ENCODE peak calls at places on chromosome 4, in seven cellular contexts. X is AG20443; U is progenitor cell of endocrine pancreas; S is ureter; T is activated CD8-positive, alpha-beta memory T cell treated with anti-CD3 and anti-CD28 coated beads, Interleukin-2, amount 10 ng/mL, durations not matched to agents 7 days and 5 days; P is MV-4-11; Z is bronchial epithelial cell. B is an unnamed sample.

GRCh38 chr4:176638992-176639391 is 153.7 kb downstream of the VEGFC start:
- DNase-seq in X (no peak), T (no peak), Z (peak; percentile 88), S (no peak), P (peak; percentile 23), U (no peak), B (peak; percentile 80)

GRCh38 chr4:158825443-158826036 is 56.7 kb downstream of the FNIP2 start:
- DNase-seq in T (no peak), X (no peak), Z (no peak), S (no peak), P (no peak), U (no peak), B (no peak)

GRCh38 chr4:57182132-57182874 is 72.1 kb upstream of the IGFBP7 start:
- DNase-seq in S (no peak), X (no peak), P (peak; percentile 64), Z (no peak), T (no peak), U (no peak), B (no peak)

GRCh38 chr4:11748169-11748872 is 319.6 kb upstream of the HS3ST1 start:
- DNase-seq in U (no peak), P (no peak), T (no peak), S (no peak), X (no peak), Z (peak; percentile 80), B (peak; percentile 76)

GRCh38 chr4:1855334-1856070 is 454 bp downstream of the LETM1 start:
- DNase-seq in Z (no peak), T (peak; percentile 60), X (peak; percentile 34), U (peak; percentile 25), P (no peak), S (peak; percentile 54), B (peak; percentile 37)

GRCh38 chr4:5878359-5878758 is 14.5 kb downstream of the CRMP1 start:
- DNase-seq in S (no peak), P (no peak), U (no peak), X (no peak), Z (no peak), T (no peak), B (no peak)

GRCh38 chr4:150038335-150039076 is 39.7 kb upstream of the DCLK2 start:
- DNase-seq in Z (no peak), S (no peak), T (no peak), U (no peak), X (no peak), P (peak; percentile 9), B (no peak)

GRCh38 chr4:127965803-127966175 is 583 bp downstream of the ABHD18 start:
- DNase-seq in U (peak; percentile 63), P (peak; percentile 27), T (peak; percentile 82), S (peak; percentile 55), Z (peak; percentile 50), X (peak; percentile 32), B (peak; percentile 62)

GRCh38 chr4:8818063-8818881 is 53.4 kb downstream of the HMX1 start:
- DNase-seq in X (no peak), P (no peak), T (peak; percentile 28), U (peak; percentile 6), Z (no peak), S (peak; percentile 30), B (no peak)

GRCh38 chr4:78749972-78750727 is 26.0 kb upstream of the BMP2K start:
- DNase-seq in Z (no peak), X (peak; percentile 16), P (peak; percentile 95), T (no peak), U (no peak), S (no peak), B (no peak)

GRCh38 chr4:1752284-1753041 is 31.1 kb downstream of the TACC3 start:
- DNase-seq in S (peak; percentile 86), U (no peak), Z (peak; percentile 64), T (peak; percentile 55), X (no peak), P (no peak), B (peak; percentile 65)

GRCh38 chr4:173486714-173487392 is 43.2 kb downstream of the HAND2 start:
- DNase-seq in Z (no peak), T (no peak), P (no peak), X (no peak), S (no peak), U (no peak), B (no peak)

GRCh38 chr4:183591301-183591700 is 67.7 kb downstream of the RWDD4 start:
- DNase-seq in T (no peak), X (peak; percentile 55), S (no peak), U (no peak), Z (no peak), P (no peak), B (peak; percentile 42)

B was measured in epithelial cell of esophagus.